ENCODE peak calls at places on chromosome 3, in seven cellular contexts. One of them, this sample, is unnamed.

GRCh38 chr3:49703443-49703927 is 14.1 kb downstream of the RNF123 start:
- DNase-seq in foreskin fibroblast: peak
- DNase-seq in bronchial epithelial cell: peak
- DNase-seq in neural crest cell: peak
- DNase-seq in GM13976: peak
- DNase-seq in HepG2: peak
- DNase-seq in Calu3: peak
- DNase-seq in this sample: peak

GRCh38 chr3:149908558-149908957 is 62.1 kb downstream of the PFN2 start:
- DNase-seq in foreskin fibroblast: no peak
- DNase-seq in bronchial epithelial cell: no peak
- DNase-seq in neural crest cell: no peak
- DNase-seq in GM13976: no peak
- DNase-seq in HepG2: no peak
- DNase-seq in Calu3: no peak
- DNase-seq in this sample: no peak

GRCh38 chr3:146466596-146466995 is 2.8 kb downstream of the PLSCR2 start:
- DNase-seq in foreskin fibroblast: peak
- DNase-seq in bronchial epithelial cell: peak
- DNase-seq in neural crest cell: no peak
- DNase-seq in GM13976: no peak
- DNase-seq in HepG2: no peak
- DNase-seq in Calu3: no peak
- DNase-seq in this sample: no peak

GRCh38 chr3:129261850-129262249 is 12.4 kb downstream of the COPG1 start:
- DNase-seq in foreskin fibroblast: no peak
- DNase-seq in bronchial epithelial cell: no peak
- DNase-seq in neural crest cell: no peak
- DNase-seq in GM13976: no peak
- DNase-seq in HepG2: no peak
- DNase-seq in Calu3: no peak
- DNase-seq in this sample: no peak

GRCh38 chr3:76497636-76498035 is 542.3 kb upstream of the ROBO2 start:
- DNase-seq in foreskin fibroblast: peak
- DNase-seq in bronchial epithelial cell: peak
- DNase-seq in neural crest cell: no peak
- DNase-seq in GM13976: no peak
- DNase-seq in HepG2: peak
- DNase-seq in Calu3: no peak
- DNase-seq in this sample: no peak

GRCh38 chr3:111607242-111607641 is 12.1 kb upstream of the ZBED2 start:
- DNase-seq in foreskin fibroblast: no peak
- DNase-seq in bronchial epithelial cell: peak
- DNase-seq in neural crest cell: no peak
- DNase-seq in GM13976: no peak
- DNase-seq in HepG2: no peak
- DNase-seq in Calu3: no peak
- DNase-seq in this sample: no peak

GRCh38 chr3:100993309-100993708 is at the start of gene ABI3BP:
- DNase-seq in foreskin fibroblast: peak
- DNase-seq in bronchial epithelial cell: peak
- DNase-seq in neural crest cell: no peak
- DNase-seq in GM13976: no peak
- DNase-seq in HepG2: no peak
- DNase-seq in Calu3: peak
- DNase-seq in this sample: no peak

GRCh38 chr3:62214850-62215249 is 158.5 kb downstream of the FEZF2 start:
- DNase-seq in foreskin fibroblast: no peak
- DNase-seq in bronchial epithelial cell: no peak
- DNase-seq in neural crest cell: no peak
- DNase-seq in GM13976: no peak
- DNase-seq in HepG2: no peak
- DNase-seq in Calu3: no peak
- DNase-seq in this sample: no peak

GRCh38 chr3:139096670-139097069 is 52.0 kb upstream of the PRR23C start:
- DNase-seq in foreskin fibroblast: no peak
- DNase-seq in bronchial epithelial cell: no peak
- DNase-seq in neural crest cell: no peak
- DNase-seq in GM13976: no peak
- DNase-seq in HepG2: no peak
- DNase-seq in Calu3: no peak
- DNase-seq in this sample: no peak

GRCh38 chr3:186945255-186945823 is 15.0 kb downstream of the ST6GAL1 start:
- DNase-seq in foreskin fibroblast: no peak
- DNase-seq in bronchial epithelial cell: no peak
- DNase-seq in neural crest cell: no peak
- DNase-seq in GM13976: no peak
- DNase-seq in HepG2: no peak
- DNase-seq in Calu3: no peak
- DNase-seq in this sample: no peak
- TF ChIP-seq CTCF in foreskin fibroblast: no peak
- TF ChIP-seq CTCF in bronchial epithelial cell: no peak
- TF ChIP-seq CTCF in neural crest cell: no peak
- TF ChIP-seq CTCF in GM13976: no peak
- TF ChIP-seq CTCF in HepG2: no peak
- TF ChIP-seq CTCF in Calu3: no peak
- TF ChIP-seq CTCF in this sample: no peak

DNA sequence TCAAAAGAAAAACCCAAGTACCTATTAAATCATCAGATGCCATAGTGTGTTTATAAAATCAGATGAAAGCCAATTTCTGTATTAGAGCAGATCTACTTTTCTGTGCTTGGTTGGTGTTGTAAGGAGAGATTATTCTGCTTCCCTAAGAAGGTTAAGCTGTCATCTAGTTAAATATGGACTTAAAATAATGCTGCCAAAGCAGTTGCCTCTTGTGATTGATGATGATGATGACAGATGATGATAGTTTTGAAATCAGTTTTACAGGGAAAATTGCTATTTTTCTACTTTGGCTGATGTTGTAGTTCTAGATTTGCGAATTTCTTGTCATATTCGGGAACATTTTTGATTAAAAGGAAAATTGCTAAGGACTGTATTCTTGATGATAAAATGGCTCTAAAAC is 148.6 kb downstream of the CNTN4 start:
- DNase-seq in foreskin fibroblast: no peak
- DNase-seq in bronchial epithelial cell: no peak
- DNase-seq in neural crest cell: no peak
- DNase-seq in GM13976: no peak
- DNase-seq in HepG2: no peak
- DNase-seq in Calu3: no peak
- DNase-seq in this sample: no peak
- TF ChIP-seq CTCF in foreskin fibroblast: no peak
- TF ChIP-seq CTCF in bronchial epithelial cell: no peak
- TF ChIP-seq CTCF in neural crest cell: no peak
- TF ChIP-seq CTCF in GM13976: no peak
- TF ChIP-seq CTCF in HepG2: no peak
- TF ChIP-seq CTCF in Calu3: no peak
- TF ChIP-seq CTCF in this sample: no peak

GRCh38 chr3:133901083-133901482 is 5.4 kb upstream of the RAB6B start:
- DNase-seq in foreskin fibroblast: no peak
- DNase-seq in bronchial epithelial cell: no peak
- DNase-seq in neural crest cell: no peak
- DNase-seq in GM13976: no peak
- DNase-seq in HepG2: no peak
- DNase-seq in Calu3: no peak
- DNase-seq in this sample: no peak
- TF ChIP-seq CTCF in foreskin fibroblast: no peak
- TF ChIP-seq CTCF in bronchial epithelial cell: no peak
- TF ChIP-seq CTCF in neural crest cell: no peak
- TF ChIP-seq CTCF in GM13976: no peak
- TF ChIP-seq CTCF in HepG2: no peak
- TF ChIP-seq CTCF in Calu3: no peak
- TF ChIP-seq CTCF in this sample: peak

GRCh38 chr3:37554364-37554763 is 307.3 kb upstream of the CTDSPL start:
- DNase-seq in foreskin fibroblast: no peak
- DNase-seq in bronchial epithelial cell: no peak
- DNase-seq in neural crest cell: no peak
- DNase-seq in GM13976: no peak
- DNase-seq in HepG2: no peak
- DNase-seq in Calu3: no peak
- DNase-seq in this sample: no peak
- TF ChIP-seq CTCF in foreskin fibroblast: no peak
- TF ChIP-seq CTCF in bronchial epithelial cell: no peak
- TF ChIP-seq CTCF in neural crest cell: no peak
- TF ChIP-seq CTCF in GM13976: no peak
- TF ChIP-seq CTCF in HepG2: peak
- TF ChIP-seq CTCF in Calu3: no peak
- TF ChIP-seq CTCF in this sample: peak

DNA sequence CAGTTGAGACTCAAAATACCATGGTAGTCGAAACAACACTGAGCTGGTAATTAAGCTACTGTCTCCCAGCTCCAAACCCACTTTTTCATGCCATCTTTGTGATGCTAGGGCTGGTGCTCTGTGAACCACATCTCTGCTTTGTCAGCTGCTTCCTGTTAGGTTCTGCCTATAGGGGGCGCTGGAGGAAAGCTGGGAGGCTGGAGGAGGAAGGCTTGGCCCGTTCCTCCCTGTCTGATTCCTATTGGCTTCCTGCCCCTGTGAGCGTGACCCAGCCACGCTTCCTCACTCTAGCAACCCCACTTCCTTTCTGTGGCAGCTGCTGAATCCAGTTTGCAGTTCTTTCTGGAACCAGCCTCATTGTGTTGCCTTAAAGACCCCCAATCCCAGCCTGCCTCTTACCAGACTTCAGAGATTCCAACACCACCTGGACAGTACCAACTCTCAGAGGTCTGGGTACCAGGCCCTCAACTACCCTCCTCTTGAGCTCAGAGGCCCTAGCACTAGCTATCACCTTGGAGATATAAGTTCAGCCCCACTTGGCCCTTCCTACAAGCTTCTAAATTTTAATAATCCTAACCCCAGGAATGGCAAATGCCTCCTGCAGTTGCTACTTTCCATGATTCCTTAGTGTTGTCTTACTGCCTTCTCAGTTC is 120.9 kb downstream of the ERC2 start:
- DNase-seq in foreskin fibroblast: no peak
- DNase-seq in bronchial epithelial cell: peak
- DNase-seq in neural crest cell: peak
- DNase-seq in GM13976: peak
- DNase-seq in HepG2: no peak
- DNase-seq in Calu3: peak
- DNase-seq in this sample: peak
- TF ChIP-seq CTCF in foreskin fibroblast: peak
- TF ChIP-seq CTCF in bronchial epithelial cell: peak
- TF ChIP-seq CTCF in neural crest cell: peak
- TF ChIP-seq CTCF in GM13976: peak
- TF ChIP-seq CTCF in HepG2: peak
- TF ChIP-seq CTCF in Calu3: no peak
- TF ChIP-seq CTCF in this sample: peak

GRCh38 chr3:48422272-48422671 is 7.6 kb downstream of the PLXNB1 start:
- DNase-seq in foreskin fibroblast: no peak
- DNase-seq in bronchial epithelial cell: no peak
- DNase-seq in neural crest cell: no peak
- DNase-seq in GM13976: no peak
- DNase-seq in HepG2: no peak
- DNase-seq in Calu3: no peak
- DNase-seq in this sample: no peak
- TF ChIP-seq CTCF in foreskin fibroblast: no peak
- TF ChIP-seq CTCF in bronchial epithelial cell: no peak
- TF ChIP-seq CTCF in neural crest cell: no peak
- TF ChIP-seq CTCF in GM13976: no peak
- TF ChIP-seq CTCF in HepG2: peak
- TF ChIP-seq CTCF in Calu3: no peak
- TF ChIP-seq CTCF in this sample: peak

DNA sequence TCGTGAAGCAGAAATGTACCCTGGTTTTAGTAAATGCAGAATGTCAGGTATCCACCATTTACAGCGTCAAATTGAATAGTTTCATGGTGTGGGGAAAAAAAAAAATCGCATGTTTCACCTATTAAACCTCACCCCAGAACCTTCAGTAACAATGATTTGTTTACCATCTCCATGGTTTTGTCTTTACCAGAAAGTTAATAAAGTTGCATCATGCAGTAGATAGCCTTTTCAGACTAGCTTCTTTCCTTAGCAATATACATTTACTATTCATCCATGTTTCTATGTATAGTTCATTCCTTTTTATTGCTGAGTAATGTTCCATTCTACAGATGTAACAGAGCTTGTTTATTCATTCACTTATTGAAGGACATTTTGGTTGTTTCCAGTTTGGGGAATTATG is 1066.1 kb downstream of the FHIT start:
- DNase-seq in foreskin fibroblast: no peak
- DNase-seq in bronchial epithelial cell: no peak
- DNase-seq in neural crest cell: no peak
- DNase-seq in GM13976: no peak
- DNase-seq in HepG2: no peak
- DNase-seq in Calu3: no peak
- DNase-seq in this sample: no peak
- TF ChIP-seq CTCF in foreskin fibroblast: no peak
- TF ChIP-seq CTCF in bronchial epithelial cell: no peak
- TF ChIP-seq CTCF in neural crest cell: no peak
- TF ChIP-seq CTCF in GM13976: no peak
- TF ChIP-seq CTCF in HepG2: no peak
- TF ChIP-seq CTCF in Calu3: no peak
- TF ChIP-seq CTCF in this sample: no peak

GRCh38 chr3:156535162-156535627 is 19.7 kb downstream of the SSR3 start:
- DNase-seq in foreskin fibroblast: peak
- DNase-seq in bronchial epithelial cell: peak
- DNase-seq in neural crest cell: peak
- DNase-seq in GM13976: no peak
- DNase-seq in HepG2: peak
- DNase-seq in Calu3: peak
- DNase-seq in this sample: no peak
- TF ChIP-seq CTCF in foreskin fibroblast: no peak
- TF ChIP-seq CTCF in bronchial epithelial cell: peak
- TF ChIP-seq CTCF in neural crest cell: peak
- TF ChIP-seq CTCF in GM13976: no peak
- TF ChIP-seq CTCF in HepG2: peak
- TF ChIP-seq CTCF in Calu3: no peak
- TF ChIP-seq CTCF in this sample: peak

DNA sequence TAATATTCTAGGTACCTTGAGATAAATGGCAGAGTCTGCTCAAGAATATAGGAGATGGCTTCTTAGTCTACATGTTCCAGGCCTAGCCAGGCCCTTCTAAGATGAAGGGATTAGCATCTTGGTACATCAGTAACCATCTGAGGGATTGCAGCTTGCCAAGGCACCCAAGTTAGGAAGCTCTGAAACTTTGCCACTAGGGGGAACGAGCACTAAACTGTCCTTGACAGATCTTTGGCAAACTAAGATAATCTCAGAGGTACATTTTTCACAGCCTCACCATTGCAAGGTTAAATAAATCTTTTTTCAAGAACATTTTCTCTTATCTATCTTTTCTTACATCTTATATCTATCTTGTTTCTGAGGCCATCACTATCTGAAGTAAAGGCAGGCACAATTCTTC is 351.2 kb downstream of the RAP2B start:
- DNase-seq in foreskin fibroblast: peak
- DNase-seq in bronchial epithelial cell: peak
- DNase-seq in neural crest cell: no peak
- DNase-seq in GM13976: no peak
- DNase-seq in HepG2: peak
- DNase-seq in Calu3: peak
- DNase-seq in this sample: no peak
- TF ChIP-seq CTCF in foreskin fibroblast: peak
- TF ChIP-seq CTCF in bronchial epithelial cell: peak
- TF ChIP-seq CTCF in neural crest cell: peak
- TF ChIP-seq CTCF in GM13976: no peak
- TF ChIP-seq CTCF in HepG2: no peak
- TF ChIP-seq CTCF in Calu3: peak
- TF ChIP-seq CTCF in this sample: peak